ENCODE peak calls at places on chromosomes 16 and 17, in ten cellular contexts. Z is RCC 7860, T is GM10248, D is dorsolateral prefrontal cortex, Y is GOT3, F is right atrium auricular region, Q is NCI-H1105 treated with DMSO at 0.1 percent for 48 hours, H is NCI-H524, C is mucosa of descending colon, K is NCI-H1092 treated with DMSO at 0.1 percent for 48 hours. W is an unnamed sample.

GRCh38 chr16:11783319-11784047 is 13.6 kb downstream of the ZC3H7A start:
- DNase-seq in F (no peak), K (no peak), Q (no peak), Y (no peak), D (no peak), C (no peak), Z (peak), H (no peak), T (peak), W (no peak)

GRCh38 chr16:78430281-78430680 is 330.8 kb downstream of the WWOX start:
- DNase-seq in Q (no peak), C (no peak), T (no peak), F (no peak), K (no peak), D (no peak), H (no peak), Z (no peak), Y (no peak), W (no peak)

GRCh38 chr16:50653633-50654524 is 27.2 kb downstream of the SNX20 start:
- DNase-seq in H (peak), D (no peak), Q (no peak), K (peak), F (no peak), Y (no peak), C (no peak), T (no peak), Z (no peak), W (peak)

GRCh38 chr16:26802440-26802839 is 264.3 kb upstream of the C16orf82 start:
- DNase-seq in T (no peak), Z (no peak), D (no peak), K (no peak), C (no peak), H (no peak), Q (no peak), F (no peak), Y (no peak), W (no peak)

GRCh38 chr17:39737761-39738567 is at the start of gene GRB7:
- DNase-seq in H (peak), C (peak), Y (no peak), Q (peak), D (no peak), K (peak), Z (no peak), F (no peak), T (no peak), W (peak)

GRCh38 chr17:55577011-55577586 is 65.8 kb upstream of the SMIM36 start:
- DNase-seq in Y (no peak), C (peak), H (no peak), K (no peak), F (peak), T (peak), D (no peak), Z (peak), Q (no peak), W (no peak)

GRCh38 chr16:84650062-84650991 is 2.0 kb downstream of the KLHL36 start:
- DNase-seq in C (no peak), K (no peak), H (no peak), D (no peak), Y (no peak), Q (no peak), T (no peak), Z (peak), F (no peak), W (no peak)

GRCh38 chr16:75053791-75054555 is 55.1 kb downstream of the ZNRF1 start:
- DNase-seq in T (no peak), C (peak), F (peak), K (peak), Z (no peak), Q (peak), H (peak), D (peak), Y (no peak), W (peak)

GRCh38 chr17:81332949-81333570 is 38.0 kb upstream of the SLC38A10 start:
- DNase-seq in H (peak), Y (no peak), T (no peak), Z (no peak), Q (no peak), F (no peak), K (no peak), C (no peak), D (no peak), W (peak)

GRCh38 chr17:75872434-75873351 is 5.7 kb downstream of the TRIM47 start:
- DNase-seq in Q (no peak), T (no peak), C (peak), D (no peak), F (peak), H (no peak), K (no peak), Z (peak), Y (no peak), W (peak)

GRCh38 chr16:85940214-85940613 is 41.3 kb downstream of the IRF8 start:
- DNase-seq in Q (no peak), H (no peak), Z (peak), D (no peak), T (no peak), C (peak), Y (no peak), F (no peak), K (no peak), W (no peak)

GRCh38 chr16:57366544-57367040 is 5.7 kb upstream of the CX3CL1 start:
- DNase-seq in Y (no peak), F (no peak), Z (no peak), T (peak), D (no peak), C (no peak), H (no peak), Q (no peak), K (no peak), W (no peak)

GRCh38 chr16:23940111-23940510 is 104.3 kb downstream of the PRKCB start:
- DNase-seq in Z (no peak), T (no peak), K (no peak), F (no peak), D (no peak), Y (no peak), Q (no peak), C (no peak), H (no peak), W (no peak)

GRCh38 chr17:32658470-32659418 is 172.0 kb downstream of the CDK5R1 start:
- DNase-seq in Y (no peak), T (no peak), H (no peak), K (peak), Q (no peak), C (no peak), D (no peak), F (no peak), Z (no peak), W (no peak)

GRCh38 chr17:34990921-34991365 is 10.6 kb downstream of the LIG3 start:
- DNase-seq in Z (no peak), H (no peak), F (no peak), Y (no peak), C (peak), Q (no peak), D (no peak), T (no peak), K (peak), W (no peak)

GRCh38 chr16:63982156-63982555 is 1139.7 kb downstream of the CDH11 start:
- DNase-seq in T (no peak), F (no peak), Z (no peak), H (no peak), Y (no peak), K (no peak), Q (no peak), D (no peak), C (no peak), W (no peak)

GRCh38 chr17:75412455-75413317 is 7.2 kb upstream of the GRB2 start:
- DNase-seq in T (peak), K (peak), Q (peak), F (peak), C (peak), H (peak), Y (no peak), D (peak), Z (peak), W (peak)

GRCh38 chr17:29155235-29155965 is 24.8 kb downstream of the MYO18A start:
- DNase-seq in T (peak), H (no peak), D (no peak), Q (no peak), C (peak), K (no peak), Z (peak), F (no peak), Y (no peak), W (no peak)

GRCh38 chr16:89011909-89012621 is 35.1 kb upstream of the CBFA2T3 start:
- DNase-seq in Q (no peak), Z (no peak), K (no peak), F (no peak), Y (no peak), D (no peak), C (no peak), T (no peak), H (no peak), W (no peak)

GRCh38 chr17:21375757-21376584 is at the start of gene KCNJ12:
- DNase-seq in K (peak), F (no peak), Y (no peak), H (peak), Z (no peak), T (no peak), C (peak), D (peak), Q (peak), W (no peak)

GRCh38 chr17:2023256-2023655 is 1.9 kb downstream of the RTN4RL1 start:
- DNase-seq in F (no peak), D (no peak), H (no peak), Z (no peak), K (no peak), T (no peak), Y (no peak), C (no peak), Q (no peak), W (no peak)

GRCh38 chr17:6969323-6969726 is 26.5 kb upstream of the ALOX12 start:
- DNase-seq in F (no peak), H (no peak), K (no peak), Q (no peak), Y (no peak), D (no peak), Z (no peak), C (no peak), T (no peak), W (no peak)

GRCh38 chr17:30309591-30309990 is 17.8 kb upstream of the BLMH start:
- DNase-seq in D (no peak), Z (no peak), H (no peak), C (no peak), Q (no peak), K (no peak), T (no peak), Y (no peak), F (no peak), W (no peak)

GRCh38 chr17:53033297-53033696 is 789.4 kb upstream of the KIF2B start:
- DNase-seq in Y (no peak), T (no peak), Z (no peak), D (no peak), F (no peak), C (no peak), Q (no peak), H (no peak), K (no peak), W (no peak)

GRCh38 chr17:36591434-36592315 is at the start of gene DHRS11:
- DNase-seq in D (peak), Y (peak), T (peak), C (peak), F (peak), Q (peak), H (peak), Z (peak), K (peak), W (peak)

GRCh38 chr16:17273142-17273561 is 197.6 kb downstream of the XYLT1 start:
- DNase-seq in Q (no peak), K (no peak), D (no peak), Y (no peak), T (peak), C (no peak), Z (peak), H (no peak), F (no peak), W (no peak)

GRCh38 chr17:38357488-38358123 is 6.0 kb downstream of the SOCS7 start:
- DNase-seq in Q (no peak), Z (no peak), T (no peak), D (no peak), H (peak), F (no peak), C (no peak), K (no peak), Y (no peak), W (no peak)

GRCh38 chr16:648071-648785 is 937 bp upstream of the WDR90 start:
- DNase-seq in H (peak), C (peak), F (no peak), T (peak), Y (no peak), Q (peak), D (no peak), K (peak), Z (peak), W (peak)

GRCh38 chr17:12579245-12579644 is 86.4 kb upstream of the MYOCD start:
- DNase-seq in F (no peak), T (no peak), H (no peak), C (no peak), K (no peak), Q (no peak), D (no peak), Z (no peak), Y (no peak), W (no peak)

GRCh38 chr16:80594756-80595155 is 54.0 kb downstream of the DYNLRB2 start:
- DNase-seq in Y (no peak), T (no peak), K (no peak), Q (no peak), Z (no peak), F (no peak), D (no peak), C (no peak), H (no peak), W (no peak)

GRCh38 chr17:66152756-66153155 is 39.2 kb downstream of the CEP112 start:
- DNase-seq in Q (no peak), F (no peak), H (no peak), T (no peak), Y (no peak), Z (no peak), D (no peak), C (no peak), K (no peak), W (no peak)

GRCh38 chr17:29568331-29569244 is at the start of gene TP53I13:
- DNase-seq in H (peak), K (peak), F (peak), C (peak), Q (peak), Y (peak), T (peak), Z (peak), D (peak), W (peak)

GRCh38 chr17:83177611-83178532 is 98.5 kb downstream of the METRNL start:
- DNase-seq in Z (no peak), H (no peak), C (no peak), Y (no peak), T (no peak), F (peak), D (no peak), Q (no peak), K (no peak), W (no peak)

GRCh38 chr16:89915303-89916232 is 3.1 kb upstream of the MC1R start:
- DNase-seq in Q (no peak), K (no peak), D (peak), T (no peak), Y (no peak), H (peak), F (no peak), C (no peak), Z (no peak), W (no peak)

GRCh38 chr17:41972571-41973411 is 6.2 kb downstream of the CNP start:
- DNase-seq in F (no peak), Z (peak), C (no peak), H (peak), K (peak), T (no peak), D (no peak), Q (peak), Y (no peak), W (peak)

GRCh38 chr16:5490499-5490898 is 392.9 kb upstream of the EEF2KMT start:
- DNase-seq in Q (no peak), Z (peak), C (peak), T (peak), K (peak), D (peak), F (no peak), H (peak), Y (no peak), W (no peak)

GRCh38 chr17:72588961-72589360 is 468.1 kb downstream of the SOX9 start:
- DNase-seq in Y (no peak), F (no peak), D (no peak), K (peak), Q (peak), T (no peak), Z (peak), C (peak), H (peak), W (peak)

GRCh38 chr17:38509772-38510423 is 81.6 kb downstream of the ARHGAP23 start:
- DNase-seq in T (peak), F (no peak), D (no peak), K (no peak), H (no peak), Y (no peak), Z (no peak), Q (no peak), C (no peak), W (no peak)

GRCh38 chr16:23739516-23739915 is 15.3 kb upstream of the CHP2 start:
- DNase-seq in D (no peak), T (no peak), C (no peak), F (no peak), Z (no peak), K (no peak), Q (no peak), H (no peak), Y (no peak), W (no peak)

W was measured in NCI-H345.